ENCODE peak calls at places on chromosome X, in ten cellular contexts. One of them, this sample, is unnamed.

GRCh38 chrX:17020828-17021821 is 74.7 kb downstream of the REPS2 start:
- DNase-seq in activated CD8-positive, alpha-beta memory T cell treated with anti-CD3 and anti-CD28 coated beads, Interleukin-2, amount 50 U/mL, for 48 hours: no peak
- DNase-seq in iPS DF 6.9: no peak
- DNase-seq in astrocyte of the spinal cord: no peak
- DNase-seq in foreskin keratinocyte: no peak
- DNase-seq in nucleus accumbens: peak
- DNase-seq in progenitor cell of endocrine pancreas: no peak
- DNase-seq in CD8-positive, alpha-beta T cell: no peak
- DNase-seq in lung microvascular endothelial cell: no peak
- DNase-seq in body of pancreas: no peak
- DNase-seq in this sample: no peak

GRCh38 chrX:65634732-65635131 is 32.7 kb upstream of the MSN start:
- DNase-seq in body of pancreas: no peak
- DNase-seq in astrocyte of the spinal cord: no peak
- DNase-seq in iPS DF 6.9: no peak
- DNase-seq in progenitor cell of endocrine pancreas: no peak
- DNase-seq in foreskin keratinocyte: no peak
- DNase-seq in activated CD8-positive, alpha-beta memory T cell treated with anti-CD3 and anti-CD28 coated beads, Interleukin-2, amount 50 U/mL, for 48 hours: no peak
- DNase-seq in lung microvascular endothelial cell: no peak
- DNase-seq in nucleus accumbens: no peak
- DNase-seq in CD8-positive, alpha-beta T cell: no peak
- DNase-seq in this sample: no peak

GRCh38 chrX:84186603-84187358 is 1.2 kb downstream of the RPS6KA6 start:
- DNase-seq in CD8-positive, alpha-beta T cell: no peak
- DNase-seq in iPS DF 6.9: no peak
- DNase-seq in nucleus accumbens: no peak
- DNase-seq in foreskin keratinocyte: no peak
- DNase-seq in body of pancreas: peak
- DNase-seq in astrocyte of the spinal cord: no peak
- DNase-seq in lung microvascular endothelial cell: no peak
- DNase-seq in progenitor cell of endocrine pancreas: no peak
- DNase-seq in activated CD8-positive, alpha-beta memory T cell treated with anti-CD3 and anti-CD28 coated beads, Interleukin-2, amount 50 U/mL, for 48 hours: no peak
- DNase-seq in this sample: no peak

GRCh38 chrX:47174376-47174775 is 19.3 kb upstream of the UBA1 start:
- DNase-seq in foreskin keratinocyte: no peak
- DNase-seq in iPS DF 6.9: no peak
- DNase-seq in lung microvascular endothelial cell: no peak
- DNase-seq in CD8-positive, alpha-beta T cell: no peak
- DNase-seq in body of pancreas: no peak
- DNase-seq in progenitor cell of endocrine pancreas: no peak
- DNase-seq in activated CD8-positive, alpha-beta memory T cell treated with anti-CD3 and anti-CD28 coated beads, Interleukin-2, amount 50 U/mL, for 48 hours: no peak
- DNase-seq in astrocyte of the spinal cord: no peak
- DNase-seq in nucleus accumbens: no peak
- DNase-seq in this sample: no peak

GRCh38 chrX:132737743-132738142 is 220.7 kb downstream of the HS6ST2 start:
- DNase-seq in nucleus accumbens: no peak
- DNase-seq in body of pancreas: peak
- DNase-seq in astrocyte of the spinal cord: no peak
- DNase-seq in progenitor cell of endocrine pancreas: no peak
- DNase-seq in foreskin keratinocyte: peak
- DNase-seq in lung microvascular endothelial cell: no peak
- DNase-seq in activated CD8-positive, alpha-beta memory T cell treated with anti-CD3 and anti-CD28 coated beads, Interleukin-2, amount 50 U/mL, for 48 hours: peak
- DNase-seq in iPS DF 6.9: no peak
- DNase-seq in CD8-positive, alpha-beta T cell: peak
- DNase-seq in this sample: no peak

GRCh38 chrX:54754854-54755253 is 43.2 kb downstream of the ITIH6 start:
- DNase-seq in nucleus accumbens: no peak
- DNase-seq in activated CD8-positive, alpha-beta memory T cell treated with anti-CD3 and anti-CD28 coated beads, Interleukin-2, amount 50 U/mL, for 48 hours: no peak
- DNase-seq in progenitor cell of endocrine pancreas: no peak
- DNase-seq in iPS DF 6.9: no peak
- DNase-seq in lung microvascular endothelial cell: no peak
- DNase-seq in body of pancreas: no peak
- DNase-seq in CD8-positive, alpha-beta T cell: no peak
- DNase-seq in astrocyte of the spinal cord: no peak
- DNase-seq in foreskin keratinocyte: no peak
- DNase-seq in this sample: no peak

GRCh38 chrX:71464968-71465367 is 67.9 kb upstream of the OGT start:
- DNase-seq in nucleus accumbens: no peak
- DNase-seq in body of pancreas: no peak
- DNase-seq in lung microvascular endothelial cell: no peak
- DNase-seq in astrocyte of the spinal cord: no peak
- DNase-seq in foreskin keratinocyte: no peak
- DNase-seq in CD8-positive, alpha-beta T cell: no peak
- DNase-seq in iPS DF 6.9: no peak
- DNase-seq in progenitor cell of endocrine pancreas: no peak
- DNase-seq in activated CD8-positive, alpha-beta memory T cell treated with anti-CD3 and anti-CD28 coated beads, Interleukin-2, amount 50 U/mL, for 48 hours: no peak
- DNase-seq in this sample: no peak

GRCh38 chrX:134418317-134419113 is 41.5 kb upstream of the HPRT1 start:
- DNase-seq in foreskin keratinocyte: no peak
- DNase-seq in nucleus accumbens: no peak
- DNase-seq in body of pancreas: no peak
- DNase-seq in astrocyte of the spinal cord: no peak
- DNase-seq in lung microvascular endothelial cell: peak
- DNase-seq in CD8-positive, alpha-beta T cell: no peak
- DNase-seq in activated CD8-positive, alpha-beta memory T cell treated with anti-CD3 and anti-CD28 coated beads, Interleukin-2, amount 50 U/mL, for 48 hours: no peak
- DNase-seq in progenitor cell of endocrine pancreas: no peak
- DNase-seq in iPS DF 6.9: no peak
- DNase-seq in this sample: no peak

GRCh38 chrX:123324628-123325027 is 140.6 kb downstream of the GRIA3 start:
- DNase-seq in progenitor cell of endocrine pancreas: no peak
- DNase-seq in nucleus accumbens: no peak
- DNase-seq in astrocyte of the spinal cord: no peak
- DNase-seq in body of pancreas: no peak
- DNase-seq in lung microvascular endothelial cell: no peak
- DNase-seq in iPS DF 6.9: no peak
- DNase-seq in foreskin keratinocyte: no peak
- DNase-seq in activated CD8-positive, alpha-beta memory T cell treated with anti-CD3 and anti-CD28 coated beads, Interleukin-2, amount 50 U/mL, for 48 hours: no peak
- DNase-seq in CD8-positive, alpha-beta T cell: no peak
- DNase-seq in this sample: no peak

GRCh38 chrX:153380691-153381090 is 20.5 kb downstream of the PNMA6E start:
- DNase-seq in nucleus accumbens: no peak
- DNase-seq in CD8-positive, alpha-beta T cell: no peak
- DNase-seq in progenitor cell of endocrine pancreas: no peak
- DNase-seq in astrocyte of the spinal cord: no peak
- DNase-seq in body of pancreas: no peak
- DNase-seq in lung microvascular endothelial cell: no peak
- DNase-seq in iPS DF 6.9: no peak
- DNase-seq in activated CD8-positive, alpha-beta memory T cell treated with anti-CD3 and anti-CD28 coated beads, Interleukin-2, amount 50 U/mL, for 48 hours: no peak
- DNase-seq in foreskin keratinocyte: no peak
- DNase-seq in this sample: no peak